ENCODE peak calls at places on chromosomes 2 and 18, in ten cellular contexts. O, V, H, L, C, U, J, Q, F and K are unnamed samples.

GRCh38 chr2:121237336-121237979 is 47.5 kb downstream of the TFCP2L1 start:
- DNase-seq in O (no peak), V (no peak), H (no peak), L (no peak), C (no peak), U (no peak), J (no peak), Q (no peak), F (no peak), K (no peak)

GRCh38 chr2:29627366-29627765 is 294.0 kb downstream of the ALK start:
- DNase-seq in O (no peak), V (no peak), H (no peak), L (no peak), C (no peak), U (no peak), J (no peak), Q (peak), F (no peak), K (peak)

GRCh38 chr2:26504002-26504401 is 26.1 kb upstream of the OTOF start:
- DNase-seq in O (no peak), V (no peak), H (no peak), L (no peak), C (no peak), U (no peak), J (no peak), Q (no peak), F (no peak), K (no peak)

GRCh38 chr2:17539596-17539992 is 902 bp upstream of the VSNL1 start:
- DNase-seq in O (no peak), V (no peak), H (no peak), L (no peak), C (no peak), U (no peak), J (no peak), Q (no peak), F (no peak), K (no peak)

GRCh38 chr2:144358979-144359541 is 160.9 kb downstream of the ZEB2 start:
- DNase-seq in O (no peak), V (peak), H (no peak), L (no peak), C (no peak), U (no peak), J (no peak), Q (peak), F (peak), K (no peak)

GRCh38 chr2:230796280-230796862 is 68.4 kb upstream of the ITM2C start:
- DNase-seq in O (no peak), V (no peak), H (no peak), L (no peak), C (no peak), U (no peak), J (no peak), Q (no peak), F (peak), K (peak)

GRCh38 chr2:16386431-16386830 is 279.2 kb downstream of the CYRIA start:
- DNase-seq in O (no peak), V (no peak), H (no peak), L (no peak), C (no peak), U (no peak), J (no peak), Q (no peak), F (no peak), K (no peak)

GRCh38 chr2:186256540-186256939 is 229.5 kb upstream of the ZC3H15 start:
- DNase-seq in O (no peak), V (no peak), H (no peak), L (no peak), C (no peak), U (no peak), J (no peak), Q (no peak), F (no peak), K (no peak)

GRCh38 chr2:107808986-107809385 is 17.7 kb upstream of the RGPD4 start:
- DNase-seq in O (no peak), V (no peak), H (no peak), L (no peak), C (no peak), U (no peak), J (no peak), Q (no peak), F (no peak), K (no peak)

GRCh38 chr2:239319261-239319661 is 81.6 kb downstream of the HDAC4 start:
- DNase-seq in O (no peak), V (no peak), H (no peak), L (no peak), C (no peak), U (no peak), J (no peak), Q (peak), F (peak), K (no peak)

GRCh38 chr2:174844295-174844708 is 80.0 kb upstream of the CHRNA1 start:
- DNase-seq in O (no peak), V (peak), H (no peak), L (no peak), C (no peak), U (no peak), J (no peak), Q (no peak), F (no peak), K (no peak)

GRCh38 chr18:32048507-32049091 is 30.0 kb downstream of the RNF125 start:
- DNase-seq in O (no peak), V (no peak), H (no peak), L (no peak), C (no peak), U (no peak), J (no peak), Q (no peak), F (peak), K (peak)

GRCh38 chr2:138087761-138088602 is 123.7 kb downstream of the HNMT start:
- DNase-seq in O (no peak), V (no peak), H (no peak), L (no peak), C (no peak), U (no peak), J (no peak), Q (no peak), F (no peak), K (no peak)

GRCh38 chr2:75238670-75239330 is 39.5 kb upstream of the TACR1 start:
- DNase-seq in O (no peak), V (no peak), H (no peak), L (no peak), C (no peak), U (no peak), J (no peak), Q (no peak), F (no peak), K (peak)

GRCh38 chr2:158381205-158381604 is 75.3 kb downstream of the CCDC148 start:
- DNase-seq in O (no peak), V (no peak), H (no peak), L (no peak), C (no peak), U (no peak), J (no peak), Q (no peak), F (no peak), K (no peak)

GRCh38 chr2:96843538-96844268 is at the start of gene ANKRD23:
- DNase-seq in O (no peak), V (no peak), H (no peak), L (no peak), C (no peak), U (no peak), J (no peak), Q (no peak), F (no peak), K (no peak)

GRCh38 chr18:4789506-4789905 is 334.4 kb upstream of the DLGAP1 start:
- DNase-seq in O (no peak), V (no peak), H (no peak), L (no peak), C (no peak), U (no peak), J (no peak), Q (no peak), F (no peak), K (no peak)

GRCh38 chr2:170204561-170204960 is 26.6 kb downstream of the MYO3B start:
- DNase-seq in O (no peak), V (no peak), H (no peak), L (no peak), C (no peak), U (no peak), J (no peak), Q (no peak), F (no peak), K (no peak)

GRCh38 chr2:18753722-18754121 is 164.4 kb upstream of the NT5C1B start:
- DNase-seq in O (no peak), V (no peak), H (no peak), L (no peak), C (no peak), U (no peak), J (no peak), Q (no peak), F (no peak), K (no peak)

GRCh38 chr2:56448999-56449431 is 265.2 kb downstream of the CCDC85A start:
- DNase-seq in O (no peak), V (no peak), H (no peak), L (no peak), C (no peak), U (no peak), J (no peak), Q (no peak), F (no peak), K (no peak)

GRCh38 chr18:49020621-49021021 is 69.9 kb upstream of the SMAD7 start:
- DNase-seq in O (no peak), V (no peak), H (no peak), L (no peak), C (peak), U (no peak), J (no peak), Q (peak), F (no peak), K (no peak)

GRCh38 chr2:217824223-217824622 is 178.6 kb downstream of the TNS1 start:
- DNase-seq in O (no peak), V (no peak), H (no peak), L (no peak), C (no peak), U (no peak), J (no peak), Q (no peak), F (no peak), K (no peak)

GRCh38 chr2:98445708-98446577 is 1.3 kb downstream of the INPP4A start:
- DNase-seq in O (no peak), V (peak), H (no peak), L (no peak), C (no peak), U (no peak), J (no peak), Q (no peak), F (no peak), K (no peak)

GRCh38 chr2:16318474-16319195 is 347.0 kb downstream of the CYRIA start:
- DNase-seq in O (no peak), V (no peak), H (no peak), L (no peak), C (no peak), U (no peak), J (no peak), Q (no peak), F (no peak), K (no peak)

GRCh38 chr2:144479659-144480058 is 40.3 kb downstream of the ZEB2 start:
- DNase-seq in O (no peak), V (no peak), H (no peak), L (no peak), C (no peak), U (no peak), J (no peak), Q (no peak), F (no peak), K (no peak)

GRCh38 chr2:129910446-129911362 is 68.8 kb upstream of the RAB6C start:
- DNase-seq in O (no peak), V (no peak), H (no peak), L (no peak), C (peak), U (no peak), J (no peak), Q (peak), F (no peak), K (no peak)